ENCODE peak calls at places on chromosome 4, in five cellular contexts. Z, F, L, D and I are unnamed samples.

GRCh38 chr4:38062088-38062893 is 102.1 kb downstream of the PTTG2 start:
- DNase-seq in D (no peak), Z (peak), F (no peak), L (peak), I (peak)

GRCh38 chr4:161003418-161004057 is 1160.3 kb downstream of the FSTL5 start:
- DNase-seq in D (no peak), L (no peak), F (no peak), Z (no peak), I (no peak)

GRCh38 chr4:36006226-36006625 is 238.1 kb downstream of the ARAP2 start:
- DNase-seq in Z (no peak), L (no peak), F (no peak), D (no peak), I (no peak)

GRCh38 chr4:120769227-120769626 is 153.3 kb downstream of the PRDM5 start:
- DNase-seq in D (no peak), F (no peak), Z (no peak), L (no peak), I (no peak)

GRCh38 chr4:180913750-180914149 is 1329.5 kb upstream of the TENM3 start:
- DNase-seq in F (no peak), D (no peak), Z (no peak), L (no peak), I (no peak)

GRCh38 chr4:134677209-134677814 is 475.7 kb upstream of the PABPC4L start:
- DNase-seq in F (no peak), Z (no peak), D (no peak), L (no peak), I (no peak)

GRCh38 chr4:110586137-110586850 is 36.6 kb downstream of the PITX2 start:
- DNase-seq in F (no peak), L (peak), Z (no peak), D (no peak), I (no peak)

GRCh38 chr4:44848466-44848865 is 122.1 kb upstream of the GNPDA2 start:
- DNase-seq in Z (no peak), L (no peak), D (no peak), F (no peak), I (no peak)

GRCh38 chr4:144646523-144647094 is 653 bp downstream of the HHIP start:
- DNase-seq in D (no peak), F (no peak), Z (no peak), L (peak), I (peak)

GRCh38 chr4:108352664-108353308 is 184.1 kb upstream of the LEF1 start:
- DNase-seq in Z (no peak), F (no peak), D (no peak), L (no peak), I (no peak)

GRCh38 chr4:81214518-81215218 is 354 bp downstream of the PRKG2 start:
- DNase-seq in D (no peak), F (no peak), L (peak), Z (no peak), I (no peak)

GRCh38 chr4:108270466-108271450 is 102.0 kb upstream of the LEF1 start:
- DNase-seq in D (no peak), F (no peak), L (no peak), Z (no peak), I (no peak)

GRCh38 chr4:128525939-128526630 is 238.5 kb upstream of the PGRMC2 start:
- DNase-seq in D (no peak), Z (no peak), F (peak), L (no peak), I (no peak)

GRCh38 chr4:2244947-2245786 is 3.2 kb upstream of the HAUS3 start:
- DNase-seq in L (no peak), F (no peak), Z (peak), D (no peak), I (no peak)

GRCh38 chr4:144355809-144356757 is 215.6 kb upstream of the GYPA start:
- DNase-seq in Z (peak), L (no peak), D (peak), F (peak), I (no peak)

GRCh38 chr4:145528601-145529000 is 46.9 kb downstream of the SMAD1 start:
- DNase-seq in F (no peak), L (no peak), D (no peak), Z (no peak), I (no peak)

GRCh38 chr4:168765726-168766125 is 244.3 kb downstream of the CBR4 start:
- DNase-seq in F (no peak), D (no peak), L (no peak), Z (no peak), I (no peak)

GRCh38 chr4:82578935-82579334 is 17.1 kb upstream of the TMEM150C start:
- DNase-seq in D (no peak), L (no peak), F (no peak), Z (no peak), I (no peak)

GRCh38 chr4:68180858-68181531 is 51.3 kb upstream of the TMPRSS11F start:
- DNase-seq in L (no peak), D (no peak), F (no peak), Z (no peak), I (no peak)

GRCh38 chr4:75892508-75892907 is 9.7 kb downstream of the PPEF2 start:
- DNase-seq in F (no peak), L (peak), Z (no peak), D (no peak), I (no peak)

GRCh38 chr4:54660145-54660535 is 2.4 kb downstream of the KIT start:
- DNase-seq in F (no peak), D (no peak), L (no peak), Z (no peak), I (no peak)

GRCh38 chr4:106369456-106370060 is 980 bp upstream of the GIMD1 start:
- DNase-seq in L (peak), Z (peak), F (peak), D (peak), I (peak)

GRCh38 chr4:143514432-143514831 is 930 bp downstream of the SMARCA5 start:
- DNase-seq in L (peak), Z (peak), D (no peak), F (no peak), I (peak)

GRCh38 chr4:23946307-23946706 is 56.5 kb upstream of the PPARGC1A start:
- DNase-seq in F (no peak), L (no peak), Z (no peak), D (no peak), I (no peak)
- TF ChIP-seq GABPA in F (no peak), L (no peak), Z (no peak), D (no peak), I (no peak)

GRCh38 chr4:150235795-150236385 is 157.6 kb downstream of the DCLK2 start:
- DNase-seq in F (no peak), Z (no peak), L (no peak), D (no peak), I (no peak)

GRCh38 chr4:150235317-150235716 is 157.1 kb downstream of the DCLK2 start:
- DNase-seq in F (no peak), D (no peak), L (no peak), Z (no peak), I (no peak)

GRCh38 chr4:150238591-150238990 is 160.3 kb downstream of the DCLK2 start:
- DNase-seq in D (no peak), F (no peak), L (no peak), Z (no peak), I (no peak)

GRCh38 chr4:150237110-150237852 is 159.0 kb downstream of the DCLK2 start:
- DNase-seq in Z (no peak), F (no peak), L (no peak), D (no peak), I (no peak)

DNA sequence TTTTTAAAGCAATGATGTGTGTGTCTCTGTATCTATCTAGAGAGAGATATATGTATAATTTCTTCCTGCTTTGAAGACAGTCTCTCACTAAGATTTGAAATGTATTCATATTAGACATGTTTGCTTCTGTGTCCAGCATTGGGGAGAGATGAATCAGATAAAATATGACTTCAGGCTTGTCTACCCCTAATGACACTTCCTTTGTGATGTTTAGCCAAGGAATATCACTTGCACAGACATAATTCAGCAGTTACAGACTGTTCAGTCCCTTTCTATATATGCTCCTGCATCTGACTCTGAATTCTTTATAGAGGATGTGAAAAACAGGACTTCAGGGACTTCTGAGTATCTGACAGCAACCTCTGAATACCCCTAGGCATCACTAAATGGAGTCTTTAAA is 158.4 kb downstream of the DCLK2 start:
- DNase-seq in F (no peak), Z (no peak), D (no peak), L (no peak), I (no peak)
- TF ChIP-seq GABPA in F (no peak), Z (no peak), D (no peak), L (no peak), I (no peak)

GRCh38 chr4:140931904-140932303 is 175.7 kb upstream of the TBC1D9 start:
- DNase-seq in F (no peak), D (no peak), Z (no peak), L (no peak), I (no peak)

GRCh38 chr4:140925417-140925816 is 169.2 kb upstream of the TBC1D9 start:
- DNase-seq in L (no peak), Z (no peak), D (no peak), F (no peak), I (no peak)

GRCh38 chr4:140926672-140927071 is 170.5 kb upstream of the TBC1D9 start:
- DNase-seq in D (no peak), F (no peak), L (no peak), Z (no peak), I (no peak)

GRCh38 chr4:140930556-140930955 is 174.4 kb upstream of the TBC1D9 start:
- DNase-seq in F (no peak), Z (no peak), D (no peak), L (no peak), I (no peak)

GRCh38 chr4:140928880-140929279 is 172.7 kb upstream of the TBC1D9 start:
- DNase-seq in L (no peak), Z (no peak), D (no peak), F (no peak), I (no peak)
- TF ChIP-seq GABPA in L (no peak), Z (no peak), D (no peak), F (no peak), I (no peak)

GRCh38 chr4:80069108-80069836 is 3.8 kb downstream of the ANTXR2 start:
- DNase-seq in L (no peak), D (no peak), F (no peak), Z (no peak), I (no peak)
- TF ChIP-seq GABPA in L (peak), D (no peak), F (no peak), Z (no peak), I (no peak)